ENCODE peak calls at places on chromosomes 3 and 15, in eight cellular contexts. R is SK-N-SH, I is mucosa of descending colon, G is GM23248, P is ovary, Q is psoas muscle, T is small intestine, B is colonic mucosa. S is an unnamed sample.

GRCh38 chr15:74218172-74218885 is 15.7 kb upstream of the STRA6 start:
- DNase-seq in Q (no peak), P (no peak), R (no peak), B (no peak), I (no peak), T (no peak), G (no peak), S (no peak)

GRCh38 chr3:127710473-127710941 is 37.8 kb downstream of the ABTB1 start:
- DNase-seq in R (no peak), I (no peak), P (no peak), B (no peak), T (no peak), Q (no peak), G (peak; percentile 58), S (no peak)

GRCh38 chr3:150251654-150252053 is 156.4 kb upstream of the TSC22D2 start:
- DNase-seq in B (no peak), I (no peak), G (peak; percentile 66), Q (no peak), R (no peak), P (no peak), T (no peak), S (no peak)

GRCh38 chr3:177553586-177553985 is 356.3 kb upstream of the TBL1XR1 start:
- DNase-seq in T (no peak), B (no peak), Q (no peak), P (no peak), G (no peak), R (no peak), I (no peak), S (no peak)

GRCh38 chr15:44029940-44030568 is 165.0 kb downstream of the FRMD5 start:
- DNase-seq in T (no peak), B (no peak), R (no peak), G (peak; percentile 51), I (no peak), P (no peak), Q (no peak), S (no peak)

GRCh38 chr15:57772223-57772957 is 65.9 kb downstream of the POLR2M start:
- DNase-seq in I (no peak), T (no peak), P (no peak), B (no peak), R (no peak), G (peak; percentile 74), Q (no peak), S (no peak)

GRCh38 chr3:89690649-89691048 is 583.2 kb downstream of the EPHA3 start:
- DNase-seq in B (no peak), P (no peak), G (peak; percentile 12), T (no peak), Q (no peak), R (no peak), I (no peak), S (no peak)

GRCh38 chr15:65086680-65087111 is 10.2 kb downstream of the KBTBD13 start:
- DNase-seq in T (no peak), B (no peak), P (no peak), I (no peak), R (peak; percentile 73), G (peak; percentile 24), Q (no peak), S (peak; percentile 58)

GRCh38 chr3:172561894-172562664 is 38.8 kb upstream of the TNFSF10 start:
- DNase-seq in P (no peak), G (no peak), T (no peak), B (peak; percentile 58), R (no peak), I (peak; percentile 55), Q (no peak), S (no peak)

GRCh38 chr15:53437985-53438841 is 321.2 kb downstream of the WDR72 start:
- DNase-seq in T (no peak), Q (no peak), R (no peak), G (no peak), I (no peak), B (no peak), P (no peak), S (no peak)

GRCh38 chr15:95549168-95549738 is 781.2 kb upstream of the NR2F2 start:
- DNase-seq in P (no peak), G (no peak), R (no peak), I (no peak), T (no peak), B (no peak), Q (no peak), S (no peak)

GRCh38 chr3:193960485-193961172 is 175.3 kb upstream of the HES1 start:
- DNase-seq in P (no peak), G (peak; percentile 42), R (no peak), Q (no peak), B (peak; percentile 82), I (peak; percentile 58), T (peak; percentile 85), S (no peak)

GRCh38 chr15:66563566-66564110 is 2.2 kb downstream of the LCTL start:
- DNase-seq in Q (no peak), P (no peak), T (no peak), R (no peak), B (no peak), G (no peak), I (no peak), S (no peak)

GRCh38 chr3:13022348-13023250 is 50.6 kb downstream of the IQSEC1 start:
- DNase-seq in P (peak; percentile 84), B (peak; percentile 51), R (peak; percentile 90), T (no peak), I (peak; percentile 63), Q (peak; percentile 82), G (peak; percentile 75), S (peak; percentile 93)

GRCh38 chr3:48399387-48400172 is 27.6 kb downstream of the FBXW12 start:
- DNase-seq in I (peak; percentile 25), P (no peak), B (no peak), Q (peak; percentile 14), T (no peak), R (peak; percentile 45), G (no peak), S (peak; percentile 10)

GRCh38 chr3:160126046-160126445 is 99.2 kb upstream of the C3orf80 start:
- DNase-seq in B (no peak), I (no peak), G (no peak), Q (no peak), P (no peak), T (no peak), R (no peak), S (no peak)

GRCh38 chr3:122416966-122417365 is 1.1 kb upstream of the WDR5B start:
- DNase-seq in R (no peak), I (peak; percentile 29), G (peak; percentile 42), P (no peak), B (no peak), T (no peak), Q (peak; percentile 13), S (no peak)

GRCh38 chr15:56754993-56755392 is 21.7 kb upstream of the ZNF280D start:
- DNase-seq in G (peak; percentile 56), I (no peak), T (no peak), B (no peak), P (no peak), Q (no peak), R (peak; percentile 20), S (no peak)

GRCh38 chr3:117853923-117854322 is 1144.3 kb downstream of the TUSC7 start:
- DNase-seq in B (no peak), P (no peak), R (peak; percentile 5), I (no peak), G (peak; percentile 87), T (no peak), Q (no peak), S (no peak)

GRCh38 chr3:183477801-183478456 is 49.5 kb upstream of the MCF2L2 start:
- DNase-seq in P (no peak), I (no peak), Q (no peak), T (no peak), G (no peak), R (no peak), B (no peak), S (no peak)

GRCh38 chr3:189363856-189364255 is 192.1 kb downstream of the TPRG1 start:
- DNase-seq in T (no peak), Q (no peak), R (no peak), I (no peak), G (peak; percentile 54), P (no peak), B (no peak), S (no peak)

GRCh38 chr3:136903899-136904298 is 41.9 kb downstream of the NCK1 start:
- DNase-seq in R (no peak), G (no peak), I (no peak), Q (no peak), B (no peak), P (no peak), T (no peak), S (no peak)
- H3K9me3 ChIP-seq in R (peaks cover 11% of the 10 kb centered on the region), G (no peaks in the 10 kb centered on the region), I (peaks cover 10% of the 10 kb centered on the region), Q (peaks cover 18% of the 10 kb centered on the region), B (no peaks in the 10 kb centered on the region), P (no peaks in the 10 kb centered on the region), T (no peaks in the 10 kb centered on the region), S (peaks cover 5% of the 10 kb centered on the region)

DNA sequence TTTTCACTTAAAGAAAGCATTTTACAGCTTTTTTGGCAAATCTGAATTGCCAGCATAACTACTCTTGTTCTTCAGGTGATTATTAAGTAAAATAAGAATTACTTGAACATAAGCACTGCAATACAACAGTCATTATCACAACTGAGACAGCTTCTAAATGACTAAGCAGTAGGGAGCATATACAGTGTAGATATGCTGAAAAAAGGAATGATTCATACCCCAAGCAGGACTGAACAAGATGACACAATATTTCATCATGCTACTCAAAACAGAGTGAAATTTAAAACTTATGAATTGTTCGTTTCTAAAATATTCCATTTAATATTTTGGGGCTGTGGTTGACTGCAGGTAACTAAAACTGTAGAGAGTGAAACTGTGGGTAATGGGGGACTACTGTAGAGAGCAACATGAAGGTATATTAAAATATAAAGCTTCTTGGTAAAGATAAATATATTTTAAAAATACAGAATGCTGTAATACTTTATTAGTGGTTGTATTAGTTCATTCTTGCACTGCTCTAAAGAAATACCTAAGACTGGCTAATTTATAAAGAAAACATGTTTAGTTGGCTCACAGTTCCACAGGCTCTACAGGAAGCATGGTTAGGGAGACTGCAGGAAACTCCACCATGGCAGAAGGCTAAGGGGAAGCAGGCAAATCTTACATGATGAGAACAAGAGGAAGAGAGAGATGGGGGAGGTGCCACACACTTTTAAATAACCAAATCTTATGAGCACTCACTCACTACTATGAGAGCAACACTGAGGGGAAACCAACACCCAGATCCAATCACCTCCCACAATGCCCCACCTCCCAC is 84.8 kb downstream of the DCLK3 start:
- DNase-seq in P (no peak), Q (no peak), B (no peak), I (no peak), G (peak; percentile 91), R (no peak), T (no peak), S (no peak)
- H3K9me3 ChIP-seq in P (no peaks in the 10 kb centered on the region), Q (no peaks in the 10 kb centered on the region), B (no peaks in the 10 kb centered on the region), I (peaks cover 9% of the 10 kb centered on the region), G (no peaks in the 10 kb centered on the region), R (peaks cover 12% of the 10 kb centered on the region), T (no peaks in the 10 kb centered on the region), S (no peaks in the 10 kb centered on the region)

DNA sequence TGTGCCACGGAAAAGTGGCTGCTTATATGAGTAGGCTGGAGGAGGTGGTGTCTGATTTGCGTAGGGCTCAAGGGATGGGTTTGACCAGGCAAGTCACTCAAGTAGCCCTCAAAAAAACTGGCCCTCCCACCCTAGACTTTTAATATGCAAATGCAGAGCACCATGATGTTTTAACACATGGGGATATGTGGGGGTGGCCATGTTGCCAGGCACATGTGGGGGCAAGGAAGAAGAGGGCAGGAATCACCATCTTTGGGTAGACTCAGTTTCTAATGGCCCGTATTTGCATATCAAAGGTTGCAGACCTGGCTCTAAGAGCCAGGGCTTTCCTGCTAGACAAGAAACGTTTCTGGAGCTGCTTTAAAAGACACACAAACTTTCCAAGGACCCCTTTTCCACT is 307.2 kb upstream of the NDN start:
- DNase-seq in Q (no peak), P (no peak), G (no peak), B (no peak), I (no peak), T (no peak), R (no peak), S (no peak)
- H3K9me3 ChIP-seq in Q (no peaks in the 10 kb centered on the region), P (no peaks in the 10 kb centered on the region), G (no peaks in the 10 kb centered on the region), B (no peaks in the 10 kb centered on the region), I (peaks cover 29% of the 10 kb centered on the region), T (peaks cover 1% of the 10 kb centered on the region), R (no peaks in the 10 kb centered on the region), S (no peaks in the 10 kb centered on the region)

GRCh38 chr3:136277115-136277514 is 27.0 kb downstream of the PCCB start:
- DNase-seq in I (no peak), T (no peak), Q (no peak), P (no peak), R (no peak), G (no peak), B (no peak), S (no peak)
- H3K9me3 ChIP-seq in I (peaks cover 21% of the 10 kb centered on the region), T (no peaks in the 10 kb centered on the region), Q (peaks cover 22% of the 10 kb centered on the region), P (peaks cover 4% of the 10 kb centered on the region), R (peaks cover 24% of the 10 kb centered on the region), G (peaks cover 4% of the 10 kb centered on the region), B (no peaks in the 10 kb centered on the region), S (peaks cover 2% of the 10 kb centered on the region)